ENCODE peak calls at places on chromosome 7, in five cellular contexts. One of them, this sample, is unnamed.

GRCh38 chr7:11369696-11370095 is 396.0 kb downstream of the PHF14 start:
- DNase-seq in IMR-90: no peak
- DNase-seq in sigmoid colon: no peak
- DNase-seq in tibial nerve: no peak
- DNase-seq in body of pancreas: no peak
- DNase-seq in this sample: no peak

GRCh38 chr7:80583901-80584300 is 54.5 kb upstream of the CD36 start:
- DNase-seq in IMR-90: peak
- DNase-seq in sigmoid colon: no peak
- DNase-seq in tibial nerve: no peak
- DNase-seq in body of pancreas: no peak
- DNase-seq in this sample: no peak

GRCh38 chr7:116999316-116999715 is 46.0 kb downstream of the ST7 start:
- DNase-seq in IMR-90: peak
- DNase-seq in sigmoid colon: no peak
- DNase-seq in tibial nerve: no peak
- DNase-seq in body of pancreas: no peak
- DNase-seq in this sample: no peak

GRCh38 chr7:132134814-132135445 is 441.3 kb downstream of the PLXNA4 start:
- DNase-seq in IMR-90: no peak
- DNase-seq in sigmoid colon: no peak
- DNase-seq in tibial nerve: no peak
- DNase-seq in body of pancreas: no peak
- DNase-seq in this sample: no peak

GRCh38 chr7:135959655-135960363 is 17.4 kb downstream of the MTPN start:
- DNase-seq in IMR-90: no peak
- DNase-seq in sigmoid colon: no peak
- DNase-seq in tibial nerve: no peak
- DNase-seq in body of pancreas: no peak
- DNase-seq in this sample: no peak

GRCh38 chr7:118350260-118350659 is 125.8 kb downstream of the ANKRD7 start:
- DNase-seq in IMR-90: no peak
- DNase-seq in sigmoid colon: no peak
- DNase-seq in tibial nerve: no peak
- DNase-seq in body of pancreas: no peak
- DNase-seq in this sample: no peak

GRCh38 chr7:139683137-139683871 is 94.5 kb downstream of the HIPK2 start:
- DNase-seq in IMR-90: peak
- DNase-seq in sigmoid colon: no peak
- DNase-seq in tibial nerve: no peak
- DNase-seq in body of pancreas: no peak
- DNase-seq in this sample: no peak

GRCh38 chr7:135745702-135746312 is 2.8 kb downstream of the FAM180A start:
- DNase-seq in IMR-90: peak
- DNase-seq in sigmoid colon: peak
- DNase-seq in tibial nerve: peak
- DNase-seq in body of pancreas: peak
- DNase-seq in this sample: no peak

GRCh38 chr7:20558963-20559716 is 56.3 kb upstream of the ABCB5 start:
- DNase-seq in IMR-90: no peak
- DNase-seq in sigmoid colon: no peak
- DNase-seq in tibial nerve: no peak
- DNase-seq in body of pancreas: no peak
- DNase-seq in this sample: no peak

GRCh38 chr7:68043546-68043945 is 1046.9 kb downstream of the TYW1 start:
- DNase-seq in IMR-90: no peak
- DNase-seq in sigmoid colon: no peak
- DNase-seq in tibial nerve: no peak
- DNase-seq in body of pancreas: no peak
- DNase-seq in this sample: no peak

GRCh38 chr7:4856336-4857056 is 5.3 kb downstream of the PAPOLB start:
- DNase-seq in IMR-90: no peak
- DNase-seq in sigmoid colon: no peak
- DNase-seq in tibial nerve: no peak
- DNase-seq in body of pancreas: no peak
- DNase-seq in this sample: no peak

GRCh38 chr7:35549781-35550180 is 145.2 kb downstream of the HERPUD2 start:
- DNase-seq in IMR-90: no peak
- DNase-seq in sigmoid colon: no peak
- DNase-seq in tibial nerve: no peak
- DNase-seq in body of pancreas: no peak
- DNase-seq in this sample: no peak

GRCh38 chr7:2622869-2623697 is 8.7 kb upstream of the TTYH3 start:
- DNase-seq in IMR-90: no peak
- DNase-seq in sigmoid colon: no peak
- DNase-seq in tibial nerve: no peak
- DNase-seq in body of pancreas: no peak
- DNase-seq in this sample: no peak

GRCh38 chr7:30472081-30472770 is 6.4 kb downstream of the NOD1 start:
- DNase-seq in IMR-90: no peak
- DNase-seq in sigmoid colon: peak
- DNase-seq in tibial nerve: no peak
- DNase-seq in body of pancreas: no peak
- DNase-seq in this sample: no peak

GRCh38 chr7:30470783-30471182 is 7.8 kb downstream of the NOD1 start:
- DNase-seq in IMR-90: peak
- DNase-seq in sigmoid colon: peak
- DNase-seq in tibial nerve: peak
- DNase-seq in body of pancreas: no peak
- DNase-seq in this sample: no peak

GRCh38 chr7:30470163-30470770 is 8.3 kb downstream of the NOD1 start:
- DNase-seq in IMR-90: peak
- DNase-seq in sigmoid colon: peak
- DNase-seq in tibial nerve: no peak
- DNase-seq in body of pancreas: no peak
- DNase-seq in this sample: no peak

GRCh38 chr7:30472771-30473392 is 5.7 kb downstream of the NOD1 start:
- DNase-seq in IMR-90: peak
- DNase-seq in sigmoid colon: peak
- DNase-seq in tibial nerve: no peak
- DNase-seq in body of pancreas: no peak
- DNase-seq in this sample: no peak

GRCh38 chr7:30471205-30471604 is 7.4 kb downstream of the NOD1 start:
- DNase-seq in IMR-90: no peak
- DNase-seq in sigmoid colon: peak
- DNase-seq in tibial nerve: no peak
- DNase-seq in body of pancreas: no peak
- DNase-seq in this sample: no peak
- H3K27ac ChIP-seq in IMR-90: peak
- H3K27ac ChIP-seq in sigmoid colon: peak
- H3K27ac ChIP-seq in tibial nerve: peak
- H3K27ac ChIP-seq in body of pancreas: peak
- H3K27ac ChIP-seq in this sample: peak

GRCh38 chr7:102069913-102070629 is 216.6 kb upstream of the SH2B2 start:
- DNase-seq in IMR-90: no peak
- DNase-seq in sigmoid colon: no peak
- DNase-seq in tibial nerve: no peak
- DNase-seq in body of pancreas: no peak
- DNase-seq in this sample: no peak
- TF ChIP-seq POLR2A in IMR-90: no peak
- TF ChIP-seq POLR2A in sigmoid colon: no peak
- TF ChIP-seq POLR2A in tibial nerve: no peak
- TF ChIP-seq POLR2A in body of pancreas: no peak
- TF ChIP-seq POLR2A in this sample: no peak

DNA sequence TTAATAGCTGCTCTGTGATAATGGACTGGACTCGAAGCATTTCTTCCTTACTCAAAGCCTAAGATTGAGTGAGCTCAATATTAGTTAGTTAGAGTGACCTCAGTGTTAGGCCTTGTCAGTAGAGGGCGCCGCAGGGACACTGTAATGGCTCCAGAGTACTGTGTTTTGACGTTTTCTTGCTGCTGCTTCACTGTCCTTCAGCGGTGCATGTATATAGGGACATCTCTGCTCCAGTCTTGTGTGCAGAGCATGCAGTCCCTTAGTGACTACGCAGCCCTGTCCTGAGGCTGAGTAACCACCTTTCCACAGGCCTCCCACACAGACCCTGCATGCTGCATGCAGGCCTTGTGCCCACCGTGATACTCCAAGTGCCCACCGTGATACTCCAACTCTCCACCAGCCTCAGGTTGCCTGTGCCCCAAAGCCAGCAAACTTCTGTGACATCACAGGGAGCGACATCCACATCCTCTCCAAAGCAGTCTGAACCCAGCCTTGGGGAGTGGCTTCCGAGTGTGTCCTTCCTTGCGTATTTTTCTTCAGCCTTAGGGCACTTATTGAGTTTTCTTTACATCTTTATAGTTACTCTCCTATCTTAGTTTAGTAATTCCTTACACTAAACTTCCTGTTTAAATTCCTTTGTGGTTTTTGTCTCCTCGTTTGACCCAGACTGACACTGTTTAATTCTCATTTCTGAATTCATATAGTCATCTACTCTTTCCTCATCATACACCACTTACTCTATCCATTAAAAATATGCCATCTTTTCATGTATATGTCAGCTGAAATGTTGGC is 118.2 kb downstream of the JAZF1 start:
- DNase-seq in IMR-90: peak
- DNase-seq in sigmoid colon: peak
- DNase-seq in tibial nerve: peak
- DNase-seq in body of pancreas: peak
- DNase-seq in this sample: peak
- H3K27ac ChIP-seq in IMR-90: peak
- H3K27ac ChIP-seq in sigmoid colon: peak
- H3K27ac ChIP-seq in tibial nerve: no peak
- H3K27ac ChIP-seq in body of pancreas: peak
- H3K27ac ChIP-seq in this sample: no peak

GRCh38 chr7:159281573-159281972 is 136.9 kb upstream of the VIPR2 start:
- DNase-seq in IMR-90: no peak
- DNase-seq in sigmoid colon: no peak
- DNase-seq in tibial nerve: no peak
- DNase-seq in body of pancreas: no peak
- DNase-seq in this sample: no peak

GRCh38 chr7:159280008-159280407 is 135.3 kb upstream of the VIPR2 start:
- DNase-seq in IMR-90: no peak
- DNase-seq in sigmoid colon: no peak
- DNase-seq in tibial nerve: no peak
- DNase-seq in body of pancreas: no peak
- DNase-seq in this sample: no peak
- TF ChIP-seq POLR2A in IMR-90: no peak
- TF ChIP-seq POLR2A in sigmoid colon: no peak
- TF ChIP-seq POLR2A in tibial nerve: no peak
- TF ChIP-seq POLR2A in body of pancreas: no peak
- TF ChIP-seq POLR2A in this sample: no peak

GRCh38 chr7:102254521-102254920 is 32.1 kb upstream of the SH2B2 start:
- DNase-seq in IMR-90: no peak
- DNase-seq in sigmoid colon: no peak
- DNase-seq in tibial nerve: no peak
- DNase-seq in body of pancreas: no peak
- DNase-seq in this sample: no peak

GRCh38 chr7:102253973-102254370 is 32.7 kb upstream of the SH2B2 start:
- DNase-seq in IMR-90: no peak
- DNase-seq in sigmoid colon: no peak
- DNase-seq in tibial nerve: no peak
- DNase-seq in body of pancreas: no peak
- DNase-seq in this sample: no peak

GRCh38 chr7:102251531-102252372 is 34.9 kb upstream of the SH2B2 start:
- DNase-seq in IMR-90: no peak
- DNase-seq in sigmoid colon: no peak
- DNase-seq in tibial nerve: no peak
- DNase-seq in body of pancreas: no peak
- DNase-seq in this sample: no peak

GRCh38 chr7:102252373-102252982 is 34.2 kb upstream of the SH2B2 start:
- DNase-seq in IMR-90: no peak
- DNase-seq in sigmoid colon: no peak
- DNase-seq in tibial nerve: no peak
- DNase-seq in body of pancreas: no peak
- DNase-seq in this sample: no peak

DNA sequence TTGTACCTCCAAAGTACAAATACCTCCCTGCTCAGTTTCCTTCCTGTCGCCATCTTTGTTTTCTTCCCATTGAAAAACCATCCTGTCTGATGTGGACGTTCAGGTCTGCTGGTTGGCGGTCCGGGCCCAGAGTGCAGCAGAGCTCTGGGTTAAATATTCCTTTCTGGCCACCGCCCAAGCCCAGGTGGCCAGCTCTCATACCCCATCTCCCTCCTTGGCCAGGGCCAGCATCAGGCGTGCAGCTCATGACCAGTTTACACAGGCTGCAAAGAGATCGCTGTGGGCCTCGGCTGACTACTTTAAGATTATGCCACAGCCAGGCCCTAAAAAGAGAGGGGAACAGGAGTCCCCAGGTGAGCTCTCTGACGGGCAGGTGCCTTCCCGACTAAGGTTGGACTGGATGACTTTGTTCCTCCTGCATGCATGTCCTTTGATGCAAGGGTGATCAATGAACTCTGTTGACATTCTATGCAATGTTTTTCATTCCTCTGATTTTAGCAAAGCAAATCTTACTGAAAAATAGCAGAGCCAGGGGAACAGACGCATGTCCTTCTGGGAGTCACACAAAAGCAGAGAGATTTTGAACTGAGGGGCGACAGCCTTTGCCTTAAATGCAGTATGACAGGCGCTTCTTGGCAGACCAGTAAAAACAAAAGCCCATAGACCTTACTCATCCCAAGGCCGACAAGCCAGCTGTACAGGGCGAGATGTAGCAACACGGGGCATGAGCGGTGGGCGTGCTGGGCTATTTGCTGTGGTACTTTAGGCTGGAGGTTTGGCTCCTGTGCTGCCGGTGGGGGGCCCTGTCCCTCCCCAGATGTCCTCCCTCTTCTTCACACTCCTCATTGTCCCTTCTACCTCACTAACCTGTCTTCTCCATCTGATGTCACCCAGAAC is 33.3 kb upstream of the SH2B2 start:
- DNase-seq in IMR-90: no peak
- DNase-seq in sigmoid colon: no peak
- DNase-seq in tibial nerve: no peak
- DNase-seq in body of pancreas: peak
- DNase-seq in this sample: no peak
- H3K27ac ChIP-seq in IMR-90: no peak
- H3K27ac ChIP-seq in sigmoid colon: no peak
- H3K27ac ChIP-seq in tibial nerve: no peak
- H3K27ac ChIP-seq in body of pancreas: no peak
- H3K27ac ChIP-seq in this sample: no peak

DNA sequence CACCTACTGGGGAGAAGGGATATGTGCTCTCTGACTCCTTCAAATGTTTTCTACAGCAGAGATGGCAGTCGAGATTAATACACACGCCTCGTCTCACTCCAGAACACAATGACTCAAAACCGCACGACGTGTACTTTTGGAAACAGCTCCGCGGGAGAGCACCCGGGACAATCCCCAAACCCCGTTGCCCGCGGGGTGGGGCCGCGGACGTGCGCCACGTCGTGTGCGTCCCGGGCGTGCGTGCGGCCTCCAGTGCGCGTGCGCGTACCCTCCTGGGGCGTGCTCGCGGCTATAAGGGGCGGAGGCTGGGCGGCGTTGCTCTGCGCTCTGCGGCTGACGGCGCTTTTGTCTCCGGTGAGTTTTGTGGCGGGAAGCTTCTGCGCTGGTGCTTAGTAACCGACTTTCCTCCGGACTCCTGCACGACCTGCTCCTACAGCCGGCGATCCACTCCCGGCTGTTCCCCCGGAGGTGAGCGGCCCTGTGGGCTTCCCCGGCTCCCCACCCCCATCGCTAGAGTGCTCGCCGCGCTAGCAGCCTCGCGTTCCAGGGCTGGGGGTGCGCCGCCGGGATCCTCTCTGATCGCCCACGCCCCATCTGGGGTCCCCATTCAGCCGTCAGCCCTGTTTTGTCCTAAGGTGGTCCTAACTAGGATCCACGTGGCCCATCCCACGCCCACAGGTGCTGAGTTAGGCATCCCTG is at the start of gene HILPDA:
- DNase-seq in IMR-90: peak
- DNase-seq in sigmoid colon: peak
- DNase-seq in tibial nerve: peak
- DNase-seq in body of pancreas: peak
- DNase-seq in this sample: peak
- TF ChIP-seq POLR2A in IMR-90: peak
- TF ChIP-seq POLR2A in sigmoid colon: peak
- TF ChIP-seq POLR2A in tibial nerve: peak
- TF ChIP-seq POLR2A in body of pancreas: peak
- TF ChIP-seq POLR2A in this sample: peak

GRCh38 chr7:12788171-12788570 is 100.7 kb downstream of the ARL4A start:
- DNase-seq in IMR-90: no peak
- DNase-seq in sigmoid colon: no peak
- DNase-seq in tibial nerve: no peak
- DNase-seq in body of pancreas: no peak
- DNase-seq in this sample: no peak
- H3K27ac ChIP-seq in IMR-90: no peak
- H3K27ac ChIP-seq in sigmoid colon: no peak
- H3K27ac ChIP-seq in tibial nerve: no peak
- H3K27ac ChIP-seq in body of pancreas: no peak
- H3K27ac ChIP-seq in this sample: no peak